ENCODE peak calls at places on chromosomes 13 and 19, in four cellular contexts. B is activated T-helper 1 cell treated with Interleukin-2 at 50 U/mL for 16 hours; I is NCI-H2227 treated with DMSO at 0.1 percent for 48 hours; R is activated T-cell treated with anti-CD3 and anti-CD28 coated beads, Interleukin-2, amount 50 U/mL, for 72 hours. P is an unnamed sample.

GRCh38 chr19:16229322-16229641 is 31.6 kb downstream of the AP1M1 start:
- DNase-seq in R (no peak), B (no peak), I (no peak), P (no peak)

GRCh38 chr13:47858678-47859050 is 142.4 kb downstream of the SUCLA2 start:
- DNase-seq in I (no peak), R (no peak), B (no peak), P (no peak)

GRCh38 chr19:1104452-1105216 is 840 bp downstream of the GPX4 start:
- DNase-seq in B (peak), I (peak), R (peak), P (peak)

GRCh38 chr13:114090476-114090875 is 41.9 kb downstream of the RASA3 start:
- DNase-seq in B (no peak), I (no peak), R (no peak), P (no peak)

GRCh38 chr13:79749985-79750551 is 269.1 kb downstream of the NDFIP2 start:
- DNase-seq in B (no peak), I (no peak), R (no peak), P (no peak)

GRCh38 chr19:14632286-14632685 is 42.4 kb downstream of the ADGRE3 start:
- DNase-seq in I (no peak), B (no peak), R (no peak), P (no peak)

GRCh38 chr13:22506286-22506685 is 674.5 kb upstream of the SGCG start:
- DNase-seq in R (no peak), I (no peak), B (no peak), P (no peak)

GRCh38 chr19:2424686-2425621 is 2.4 kb downstream of the TIMM13 start:
- DNase-seq in I (no peak), R (no peak), B (no peak), P (no peak)

GRCh38 chr19:3370214-3370720 is 3.9 kb downstream of the NFIC start:
- DNase-seq in R (no peak), B (no peak), I (no peak), P (no peak)

GRCh38 chr13:20247403-20247802 is 15.3 kb upstream of the GJB6 start:
- DNase-seq in I (no peak), R (no peak), B (no peak), P (no peak)

GRCh38 chr19:55299991-55300390 is 16.2 kb downstream of the BRSK1 start:
- DNase-seq in I (no peak), B (no peak), R (no peak), P (no peak)

GRCh38 chr13:107493271-107493670 is 722.1 kb downstream of the LIG4 start:
- DNase-seq in B (no peak), I (no peak), R (no peak), P (no peak)

GRCh38 chr19:45999653-46000121 is 4.4 kb downstream of the CCDC61 start:
- DNase-seq in B (no peak), R (no peak), I (peak), P (no peak)

GRCh38 chr19:11405846-11406643 is 13.1 kb downstream of the RGL3 start:
- DNase-seq in B (no peak), R (peak), I (no peak), P (no peak)

GRCh38 chr13:25990801-25991200 is 61.0 kb downstream of the SHISA2 start:
- DNase-seq in R (no peak), B (no peak), I (no peak), P (no peak)

GRCh38 chr13:34546841-34547240 is 395.2 kb upstream of the NBEA start:
- DNase-seq in R (no peak), B (no peak), I (no peak), P (no peak)

GRCh38 chr19:36113895-36114762 is 546 bp downstream of the POLR2I start:
- DNase-seq in I (peak), R (peak), B (no peak), P (no peak)

GRCh38 chr13:73177911-73178565 is 119.2 kb downstream of the KLF5 start:
- DNase-seq in I (no peak), R (no peak), B (no peak), P (no peak)

GRCh38 chr19:38290631-38291147 is 13.4 kb upstream of the C19orf33 start:
- DNase-seq in I (no peak), R (no peak), B (no peak), P (no peak)

GRCh38 chr19:11254662-11255061 is 7.7 kb downstream of the DOCK6 start:
- DNase-seq in B (no peak), I (no peak), R (no peak), P (no peak)

GRCh38 chr13:38686635-38687245 is at the start of gene FREM2:
- DNase-seq in B (no peak), R (no peak), I (peak), P (no peak)

GRCh38 chr13:44365008-44365407 is 8.6 kb upstream of the SERP2 start:
- DNase-seq in R (no peak), I (no peak), B (no peak), P (no peak)

GRCh38 chr19:15438124-15438496 is 11.6 kb downstream of the WIZ start:
- DNase-seq in R (no peak), B (no peak), I (no peak), P (no peak)

GRCh38 chr19:4043966-4044365 is 22.7 kb downstream of the ZBTB7A start:
- DNase-seq in B (no peak), I (no peak), R (no peak), P (no peak)

GRCh38 chr13:50357586-50358118 is 342.4 kb downstream of the KCNRG start:
- DNase-seq in B (no peak), I (no peak), R (no peak), P (no peak)

GRCh38 chr19:15456871-15457700 is 7.3 kb downstream of the RASAL3 start:
- DNase-seq in B (no peak), R (peak), I (no peak), P (no peak)

GRCh38 chr19:49473868-49474544 is at the start of gene FLT3LG:
- DNase-seq in B (peak), R (peak), I (no peak), P (peak)